ENCODE peak calls at places on chromosomes 12 and 14, in five cellular contexts. One of them, this sample, is unnamed.

GRCh38 chr12:117060927-117061300 is 38.3 kb downstream of the TESC start:
- DNase-seq in GM12892: no peak
- DNase-seq in H1: no peak
- DNase-seq in K562: no peak
- DNase-seq in GM12878: no peak
- DNase-seq in this sample: no peak

GRCh38 chr14:91058017-91058675 is 2.3 kb downstream of the RPS6KA5 start:
- DNase-seq in GM12892: no peak
- DNase-seq in H1: no peak
- DNase-seq in K562: no peak
- DNase-seq in GM12878: no peak
- DNase-seq in this sample: no peak

GRCh38 chr12:26748741-26749431 is 84.1 kb downstream of the ITPR2 start:
- DNase-seq in GM12892: no peak
- DNase-seq in H1: no peak
- DNase-seq in K562: no peak
- DNase-seq in GM12878: peak
- DNase-seq in this sample: no peak

GRCh38 chr12:12714276-12715001 is 2.7 kb upstream of the CDKN1B start:
- DNase-seq in GM12892: no peak
- DNase-seq in H1: no peak
- DNase-seq in K562: peak
- DNase-seq in GM12878: no peak
- DNase-seq in this sample: no peak

GRCh38 chr12:70849265-70849960 is 71.1 kb downstream of the PTPRR start:
- DNase-seq in GM12892: no peak
- DNase-seq in H1: no peak
- DNase-seq in K562: peak
- DNase-seq in GM12878: no peak
- DNase-seq in this sample: peak

GRCh38 chr12:92290881-92291280 is 145.2 kb upstream of the BTG1 start:
- DNase-seq in GM12892: no peak
- DNase-seq in H1: no peak
- DNase-seq in K562: no peak
- DNase-seq in GM12878: no peak
- DNase-seq in this sample: no peak

GRCh38 chr12:96812153-96812552 is 94.9 kb upstream of the NEDD1 start:
- DNase-seq in GM12892: no peak
- DNase-seq in H1: no peak
- DNase-seq in K562: no peak
- DNase-seq in GM12878: no peak
- DNase-seq in this sample: no peak

GRCh38 chr14:96255501-96256366 is at the start of gene BDKRB1:
- DNase-seq in GM12892: no peak
- DNase-seq in H1: no peak
- DNase-seq in K562: no peak
- DNase-seq in GM12878: no peak
- DNase-seq in this sample: no peak

GRCh38 chr12:109277899-109278762 is 31.0 kb downstream of the FOXN4 start:
- DNase-seq in GM12892: no peak
- DNase-seq in H1: no peak
- DNase-seq in K562: no peak
- DNase-seq in GM12878: no peak
- DNase-seq in this sample: peak

GRCh38 chr14:24250354-24250753 is 7.9 kb upstream of the TINF2 start:
- DNase-seq in GM12892: no peak
- DNase-seq in H1: no peak
- DNase-seq in K562: no peak
- DNase-seq in GM12878: no peak
- DNase-seq in this sample: no peak

GRCh38 chr14:32998433-32998832 is 59.8 kb downstream of the NPAS3 start:
- DNase-seq in GM12892: no peak
- DNase-seq in H1: no peak
- DNase-seq in K562: no peak
- DNase-seq in GM12878: no peak
- DNase-seq in this sample: no peak

GRCh38 chr12:42342028-42342427 is 16.1 kb downstream of the PPHLN1 start:
- DNase-seq in GM12892: no peak
- DNase-seq in H1: no peak
- DNase-seq in K562: no peak
- DNase-seq in GM12878: no peak
- DNase-seq in this sample: no peak

GRCh38 chr14:56378474-56378873 is 201.1 kb upstream of the TMEM260 start:
- DNase-seq in GM12892: no peak
- DNase-seq in H1: no peak
- DNase-seq in K562: no peak
- DNase-seq in GM12878: no peak
- DNase-seq in this sample: no peak

GRCh38 chr12:6963741-6964446 is 6.6 kb downstream of the PHB2 start:
- DNase-seq in GM12892: no peak
- DNase-seq in H1: no peak
- DNase-seq in K562: no peak
- DNase-seq in GM12878: no peak
- DNase-seq in this sample: no peak

GRCh38 chr14:54435500-54435981 is 5.6 kb downstream of the CNIH1 start:
- DNase-seq in GM12892: no peak
- DNase-seq in H1: no peak
- DNase-seq in K562: peak
- DNase-seq in GM12878: no peak
- DNase-seq in this sample: no peak

GRCh38 chr12:114291389-114292075 is 114.4 kb downstream of the TBX5 start:
- DNase-seq in GM12892: no peak
- DNase-seq in H1: no peak
- DNase-seq in K562: no peak
- DNase-seq in GM12878: no peak
- DNase-seq in this sample: no peak

GRCh38 chr12:15899282-15899870 is 11.8 kb upstream of the DERA start:
- DNase-seq in GM12892: no peak
- DNase-seq in H1: no peak
- DNase-seq in K562: peak
- DNase-seq in GM12878: no peak
- DNase-seq in this sample: peak

GRCh38 chr12:53093777-53094393 is 3.6 kb upstream of the IGFBP6 start:
- DNase-seq in GM12892: no peak
- DNase-seq in H1: no peak
- DNase-seq in K562: no peak
- DNase-seq in GM12878: no peak
- DNase-seq in this sample: no peak

GRCh38 chr14:100443643-100444042 is 120.5 kb downstream of the SLC25A47 start:
- DNase-seq in GM12892: no peak
- DNase-seq in H1: no peak
- DNase-seq in K562: no peak
- DNase-seq in GM12878: no peak
- DNase-seq in this sample: no peak

GRCh38 chr12:100851637-100852036 is 57.1 kb downstream of the ANO4 start:
- DNase-seq in GM12892: no peak
- DNase-seq in H1: no peak
- DNase-seq in K562: no peak
- DNase-seq in GM12878: no peak
- DNase-seq in this sample: no peak

GRCh38 chr12:116361404-116362223 is 84.1 kb upstream of the MED13L start:
- DNase-seq in GM12892: peak
- DNase-seq in H1: no peak
- DNase-seq in K562: no peak
- DNase-seq in GM12878: no peak
- DNase-seq in this sample: no peak

GRCh38 chr12:3483089-3483488 is 7.9 kb upstream of the PRMT8 start:
- DNase-seq in GM12892: no peak
- DNase-seq in H1: no peak
- DNase-seq in K562: no peak
- DNase-seq in GM12878: no peak
- DNase-seq in this sample: no peak

GRCh38 chr12:96121271-96121711 is 72.9 kb upstream of the ELK3 start:
- DNase-seq in GM12892: no peak
- DNase-seq in H1: no peak
- DNase-seq in K562: peak
- DNase-seq in GM12878: peak
- DNase-seq in this sample: no peak

GRCh38 chr12:103880299-103881142 is 39.5 kb upstream of the NT5DC3 start:
- DNase-seq in GM12892: no peak
- DNase-seq in H1: no peak
- DNase-seq in K562: no peak
- DNase-seq in GM12878: peak
- DNase-seq in this sample: no peak

GRCh38 chr12:19764408-19764807 is 325.1 kb downstream of the AEBP2 start:
- DNase-seq in GM12892: no peak
- DNase-seq in H1: no peak
- DNase-seq in K562: no peak
- DNase-seq in GM12878: no peak
- DNase-seq in this sample: no peak
- TF ChIP-seq TAF1 in GM12892: no peak
- TF ChIP-seq TAF1 in H1: no peak
- TF ChIP-seq TAF1 in K562: no peak
- TF ChIP-seq TAF1 in GM12878: no peak
- TF ChIP-seq TAF1 in this sample: no peak

GRCh38 chr14:51639668-51640316 is 11.9 kb upstream of the FRMD6 start:
- DNase-seq in GM12892: no peak
- DNase-seq in H1: no peak
- DNase-seq in K562: no peak
- DNase-seq in GM12878: no peak
- DNase-seq in this sample: no peak

GRCh38 chr14:51636109-51636508 is 15.6 kb upstream of the FRMD6 start:
- DNase-seq in GM12892: no peak
- DNase-seq in H1: no peak
- DNase-seq in K562: no peak
- DNase-seq in GM12878: no peak
- DNase-seq in this sample: no peak

GRCh38 chr14:51643137-51643536 is 8.6 kb upstream of the FRMD6 start:
- DNase-seq in GM12892: no peak
- DNase-seq in H1: no peak
- DNase-seq in K562: no peak
- DNase-seq in GM12878: no peak
- DNase-seq in this sample: no peak

GRCh38 chr14:51638071-51638944 is 13.4 kb upstream of the FRMD6 start:
- DNase-seq in GM12892: no peak
- DNase-seq in H1: no peak
- DNase-seq in K562: no peak
- DNase-seq in GM12878: no peak
- DNase-seq in this sample: peak
- TF ChIP-seq TAF1 in GM12892: no peak
- TF ChIP-seq TAF1 in H1: no peak
- TF ChIP-seq TAF1 in K562: no peak
- TF ChIP-seq TAF1 in GM12878: no peak
- TF ChIP-seq TAF1 in this sample: no peak

GRCh38 chr12:57170408-57170807 is 23.0 kb upstream of the LRP1-AS start:
- DNase-seq in GM12892: no peak
- DNase-seq in H1: no peak
- DNase-seq in K562: no peak
- DNase-seq in GM12878: no peak
- DNase-seq in this sample: no peak

GRCh38 chr12:57173089-57173488 is 25.7 kb upstream of the LRP1-AS start:
- DNase-seq in GM12892: no peak
- DNase-seq in H1: peak
- DNase-seq in K562: peak
- DNase-seq in GM12878: no peak
- DNase-seq in this sample: peak

GRCh38 chr12:57173683-57174082 is 26.3 kb upstream of the LRP1-AS start:
- DNase-seq in GM12892: no peak
- DNase-seq in H1: no peak
- DNase-seq in K562: no peak
- DNase-seq in GM12878: no peak
- DNase-seq in this sample: no peak

GRCh38 chr12:57169969-57170368 is 22.6 kb upstream of the LRP1-AS start:
- DNase-seq in GM12892: no peak
- DNase-seq in H1: no peak
- DNase-seq in K562: no peak
- DNase-seq in GM12878: no peak
- DNase-seq in this sample: no peak

GRCh38 chr12:57171668-57172067 is 24.2 kb upstream of the LRP1-AS start:
- DNase-seq in GM12892: no peak
- DNase-seq in H1: no peak
- DNase-seq in K562: no peak
- DNase-seq in GM12878: no peak
- DNase-seq in this sample: no peak
- TF ChIP-seq TAF1 in GM12892: no peak
- TF ChIP-seq TAF1 in H1: no peak
- TF ChIP-seq TAF1 in K562: no peak
- TF ChIP-seq TAF1 in GM12878: no peak
- TF ChIP-seq TAF1 in this sample: no peak

GRCh38 chr12:127041985-127042625 is 1224.9 kb upstream of the TMEM132C start:
- DNase-seq in GM12892: peak
- DNase-seq in H1: no peak
- DNase-seq in K562: no peak
- DNase-seq in GM12878: peak
- DNase-seq in this sample: no peak
- TF ChIP-seq TAF1 in GM12892: no peak
- TF ChIP-seq TAF1 in H1: no peak
- TF ChIP-seq TAF1 in K562: no peak
- TF ChIP-seq TAF1 in GM12878: no peak
- TF ChIP-seq TAF1 in this sample: no peak